ENCODE peak calls at places on chromosomes 6 and 20, in nine cellular contexts. J is astrocyte of the cerebellum; F is nephron progenitor cell; Y is fibroblast of pulmonary artery; T is mesothelial cell of epicardium; I is psoas muscle; O is GM23338; X is CD8-positive, alpha-beta T cell; L is GM20000. C is an unnamed sample.

GRCh38 chr20:63055575-63056235 is 48.9 kb upstream of the BHLHE23 start:
- DNase-seq in J (no peak), F (no peak), Y (no peak), T (no peak), I (peak), O (no peak), X (no peak), L (no peak), C (no peak)

GRCh38 chr6:709471-710056 is 16.6 kb upstream of the EXOC2 start:
- DNase-seq in J (no peak), F (no peak), Y (no peak), T (no peak), I (no peak), O (no peak), X (no peak), L (no peak), C (no peak)

GRCh38 chr6:4717856-4718255 is 58.3 kb upstream of the CDYL start:
- DNase-seq in J (no peak), F (no peak), Y (no peak), T (no peak), I (no peak), O (no peak), X (no peak), L (no peak), C (no peak)

GRCh38 chr6:164720-165119 is 127.6 kb upstream of the DUSP22 start:
- DNase-seq in J (no peak), F (no peak), Y (no peak), T (no peak), I (no peak), O (no peak), X (no peak), L (no peak), C (no peak)

GRCh38 chr6:168158280-168158979 is 79.4 kb upstream of the FRMD1 start:
- DNase-seq in J (no peak), F (no peak), Y (no peak), T (no peak), I (no peak), O (no peak), X (no peak), L (no peak), C (no peak)

GRCh38 chr6:127918506-127919427 is 17.9 kb upstream of the THEMIS start:
- DNase-seq in J (no peak), F (no peak), Y (no peak), T (no peak), I (no peak), O (no peak), X (no peak), L (no peak), C (no peak)

GRCh38 chr6:111342913-111343312 is 140.1 kb downstream of the REV3L start:
- DNase-seq in J (no peak), F (no peak), Y (peak), T (no peak), I (no peak), O (no peak), X (no peak), L (no peak), C (peak)

GRCh38 chr20:18019068-18019467 is 38.6 kb downstream of the OVOL2 start:
- DNase-seq in J (no peak), F (no peak), Y (peak), T (no peak), I (no peak), O (peak), X (no peak), L (peak), C (peak)

GRCh38 chr6:47096233-47096887 is 54.2 kb upstream of the ADGRF1 start:
- DNase-seq in J (no peak), F (no peak), Y (no peak), T (no peak), I (no peak), O (no peak), X (no peak), L (no peak), C (no peak)

GRCh38 chr6:10413850-10414765 is 766 bp downstream of the TFAP2A start:
- DNase-seq in J (no peak), F (peak), Y (peak), T (no peak), I (no peak), O (peak), X (no peak), L (no peak), C (peak)

GRCh38 chr20:61953037-61953788 is 112.5 kb downstream of the TAF4 start:
- DNase-seq in J (no peak), F (no peak), Y (no peak), T (no peak), I (no peak), O (no peak), X (no peak), L (no peak), C (no peak)

GRCh38 chr20:46222521-46223007 is 85.7 kb downstream of the CDH22 start:
- DNase-seq in J (no peak), F (no peak), Y (no peak), T (no peak), I (peak), O (peak), X (no peak), L (no peak), C (no peak)

GRCh38 chr6:55578537-55579363 is at the start of gene HMGCLL1:
- DNase-seq in J (no peak), F (peak), Y (no peak), T (peak), I (peak), O (peak), X (no peak), L (peak), C (peak)

GRCh38 chr6:167919349-167919748 is 78.1 kb upstream of the KIF25 start:
- DNase-seq in J (no peak), F (no peak), Y (no peak), T (no peak), I (no peak), O (no peak), X (no peak), L (no peak), C (no peak)

GRCh38 chr6:131036616-131037015 is 26.4 kb downstream of the EPB41L2 start:
- DNase-seq in J (no peak), F (no peak), Y (no peak), T (no peak), I (no peak), O (no peak), X (no peak), L (no peak), C (no peak)

GRCh38 chr6:89313006-89313405 is 2.1 kb downstream of the GABRR2 start:
- DNase-seq in J (peak), F (no peak), Y (peak), T (no peak), I (no peak), O (peak), X (no peak), L (no peak), C (peak)

GRCh38 chr6:150018846-150019580 is 6.3 kb downstream of the RAET1L start:
- DNase-seq in J (no peak), F (no peak), Y (no peak), T (no peak), I (no peak), O (no peak), X (no peak), L (no peak), C (no peak)

GRCh38 chr20:2932497-2932896 is 59.2 kb downstream of the PTPRA start:
- DNase-seq in J (no peak), F (no peak), Y (no peak), T (no peak), I (no peak), O (no peak), X (no peak), L (no peak), C (no peak)

GRCh38 chr6:36912583-36912982 is 26.8 kb downstream of the C6orf89 start:
- DNase-seq in J (peak), F (no peak), Y (peak), T (no peak), I (no peak), O (no peak), X (peak), L (peak), C (peak)
- TF ChIP-seq CTCF in J (no peak), F (no peak), Y (no peak), T (no peak), I (no peak), O (no peak), X (no peak), L (no peak), C (no peak)

GRCh38 chr20:48826883-48827771 is 672 bp downstream of the PREX1 start:
- DNase-seq in J (no peak), F (peak), Y (no peak), T (peak), I (peak), O (peak), X (peak), L (peak), C (no peak)
- TF ChIP-seq CTCF in J (no peak), F (no peak), Y (no peak), T (no peak), I (no peak), O (no peak), X (no peak), L (no peak), C (no peak)

GRCh38 chr6:63066053-63066704 is 145.1 kb upstream of the FKBP1C start:
- DNase-seq in J (no peak), F (no peak), Y (no peak), T (no peak), I (no peak), O (peak), X (no peak), L (peak), C (peak)
- TF ChIP-seq CTCF in J (no peak), F (peak), Y (no peak), T (peak), I (no peak), O (peak), X (no peak), L (no peak), C (peak)

GRCh38 chr20:4322499-4322898 is 307.1 kb upstream of the RNF24 start:
- DNase-seq in J (no peak), F (no peak), Y (no peak), T (no peak), I (no peak), O (no peak), X (no peak), L (no peak), C (no peak)
- TF ChIP-seq CTCF in J (no peak), F (no peak), Y (no peak), T (no peak), I (no peak), O (no peak), X (no peak), L (no peak), C (no peak)

DNA sequence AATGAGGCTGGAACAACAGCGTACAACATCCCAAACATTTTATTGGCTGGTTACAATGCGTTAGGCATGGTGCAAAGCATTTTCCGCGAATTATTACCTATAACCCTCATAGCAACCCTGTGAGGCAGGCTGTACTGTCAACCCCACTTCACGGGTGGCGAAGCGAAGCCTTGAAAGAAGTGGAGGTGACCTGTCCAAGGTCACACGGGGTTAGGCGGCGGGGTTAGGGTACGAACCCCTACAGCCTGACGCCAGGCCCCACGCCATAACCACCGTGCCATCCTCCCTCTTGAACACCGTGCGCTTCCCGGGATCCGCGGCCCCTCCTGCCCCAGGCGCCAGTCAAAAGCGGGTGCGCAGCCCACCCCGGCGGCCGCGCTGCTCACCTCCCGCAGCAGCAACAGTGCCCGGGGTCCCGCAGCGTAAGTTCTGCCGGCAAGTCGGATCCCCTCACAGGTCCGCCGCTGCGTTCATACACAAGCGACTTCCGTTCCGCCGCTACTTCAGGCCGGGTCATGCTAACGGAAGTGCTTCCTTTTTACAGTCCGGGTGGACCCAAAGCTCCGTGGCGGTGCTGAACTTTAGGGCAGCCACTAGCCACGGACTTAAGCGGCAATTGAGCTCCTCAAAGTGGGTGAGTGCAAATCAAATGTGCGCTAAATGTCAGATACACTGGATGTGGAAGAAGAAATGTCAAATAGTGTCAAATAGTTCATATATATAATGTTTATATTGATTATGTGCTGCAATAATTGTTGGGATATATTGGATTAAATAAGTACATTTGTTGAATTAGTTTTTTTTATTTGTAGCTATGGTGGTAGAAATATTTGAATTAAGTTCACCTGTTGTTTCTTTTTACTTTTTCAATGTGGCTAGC is at the start of gene CDK5RAP1:
- DNase-seq in J (peak), F (peak), Y (peak), T (peak), I (peak), O (peak), X (peak), L (peak), C (peak)
- TF ChIP-seq CTCF in J (no peak), F (no peak), Y (no peak), T (no peak), I (no peak), O (peak), X (no peak), L (no peak), C (no peak)

DNA sequence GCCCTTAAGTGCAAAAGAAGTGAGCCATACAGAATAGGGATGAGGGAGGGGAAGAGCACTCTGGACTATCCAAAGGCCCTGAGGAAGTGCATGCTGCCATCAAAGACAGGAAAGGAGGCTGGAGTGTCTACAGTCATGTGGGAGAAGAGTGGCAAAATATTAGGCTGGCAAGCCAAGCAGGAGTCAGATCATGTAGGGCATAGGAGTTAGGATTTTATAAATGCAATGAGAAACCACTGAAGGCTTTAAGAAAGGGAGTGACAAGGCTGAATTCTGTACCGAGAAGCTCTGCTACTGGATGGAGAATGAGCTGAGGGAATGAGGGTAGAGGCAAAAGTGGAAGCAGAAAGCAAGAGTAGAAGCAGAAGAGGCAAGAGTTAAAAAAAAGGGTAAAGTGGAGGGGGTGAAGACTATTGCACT is 2.3 kb downstream of the ZSCAN31 start:
- DNase-seq in J (no peak), F (no peak), Y (no peak), T (no peak), I (no peak), O (no peak), X (no peak), L (no peak), C (no peak)
- TF ChIP-seq CTCF in J (no peak), F (no peak), Y (no peak), T (no peak), I (no peak), O (no peak), X (no peak), L (no peak), C (no peak)

DNA sequence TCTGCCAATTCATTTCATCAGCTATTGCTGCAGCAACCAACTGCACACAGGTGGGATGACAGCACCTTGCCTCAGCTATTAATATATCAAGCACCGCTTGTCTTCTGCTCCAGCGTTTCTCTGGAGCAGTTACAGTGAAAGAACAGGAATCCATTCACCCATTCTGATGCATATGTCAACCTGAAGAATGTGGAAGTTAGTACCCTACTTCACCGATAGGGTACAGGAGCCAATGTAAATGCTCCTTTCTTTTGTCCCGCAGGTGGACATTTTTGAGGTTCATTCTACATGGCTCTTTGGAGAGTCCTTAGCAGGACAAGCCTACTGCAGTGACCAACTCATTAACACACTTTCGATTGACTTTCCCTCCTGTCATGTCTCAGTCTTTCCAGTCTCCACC is 139.9 kb upstream of the PRND start:
- DNase-seq in J (no peak), F (no peak), Y (no peak), T (no peak), I (no peak), O (peak), X (no peak), L (no peak), C (no peak)
- TF ChIP-seq CTCF in J (no peak), F (peak), Y (no peak), T (peak), I (no peak), O (peak), X (no peak), L (no peak), C (no peak)

DNA sequence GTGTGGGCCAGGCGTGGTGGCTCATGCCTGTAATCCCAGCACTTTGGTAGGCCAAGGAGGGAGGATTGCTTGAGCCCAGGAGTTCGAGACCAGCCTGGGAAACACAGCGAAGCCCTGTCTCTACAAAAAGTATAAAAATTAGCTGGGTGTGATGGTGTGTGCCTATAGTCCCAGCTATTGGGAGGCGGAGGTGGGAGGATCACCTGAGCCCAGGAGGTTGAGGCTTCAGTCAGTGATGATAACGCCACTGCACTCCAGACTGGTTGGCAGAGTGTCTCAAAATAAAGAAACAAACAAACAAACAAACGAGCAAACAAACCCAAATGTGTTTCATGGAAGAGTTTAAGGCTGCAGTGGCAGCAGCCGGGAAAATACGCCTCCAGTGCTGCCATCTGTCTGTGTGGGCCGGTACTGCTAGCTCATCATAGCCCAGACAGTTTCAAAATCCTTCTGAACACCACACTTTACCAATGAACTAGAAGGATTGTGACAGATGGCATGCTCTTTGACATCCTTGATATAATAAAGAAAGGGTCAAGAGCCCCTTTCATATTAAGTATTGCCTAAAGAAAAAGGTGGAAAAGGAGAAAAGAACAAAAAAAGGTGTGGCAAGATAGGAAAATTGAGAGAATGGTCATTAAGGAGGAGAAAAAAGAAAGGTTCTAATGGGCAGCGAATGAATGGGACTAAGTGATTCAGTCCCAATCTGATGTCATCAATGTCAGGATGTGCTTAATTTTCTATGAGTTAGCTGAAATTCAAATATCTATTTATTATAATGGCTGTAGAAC is 298.6 kb downstream of the SYNE1 start:
- DNase-seq in J (no peak), F (peak), Y (peak), T (no peak), I (peak), O (peak), X (peak), L (peak), C (peak)
- TF ChIP-seq CTCF in J (peak), F (peak), Y (peak), T (peak), I (peak), O (peak), X (peak), L (peak), C (peak)

GRCh38 chr6:50836231-50836630 is 17.6 kb downstream of the TFAP2B start:
- DNase-seq in J (no peak), F (peak), Y (no peak), T (no peak), I (no peak), O (no peak), X (no peak), L (no peak), C (no peak)
- TF ChIP-seq CTCF in J (no peak), F (no peak), Y (no peak), T (no peak), I (no peak), O (no peak), X (no peak), L (no peak), C (no peak)

DNA sequence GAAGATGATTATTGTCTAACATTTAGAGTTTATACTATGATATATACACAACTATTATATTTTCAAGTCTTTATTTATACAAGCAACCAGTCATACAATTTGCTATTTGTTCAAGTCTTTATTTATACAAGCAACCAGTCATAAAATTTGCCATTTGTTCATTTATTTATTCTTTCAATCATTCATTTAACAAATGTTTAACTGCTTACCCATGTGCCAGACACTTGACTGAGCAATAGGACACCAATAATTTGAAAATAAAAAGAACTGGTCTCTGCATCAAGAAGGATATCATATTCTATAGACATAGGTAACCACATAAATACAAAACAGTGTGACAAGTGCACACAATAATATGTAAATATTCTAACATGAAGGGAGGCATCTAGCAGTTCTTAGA is 20.3 kb downstream of the GRIK2 start:
- DNase-seq in J (no peak), F (no peak), Y (no peak), T (no peak), I (no peak), O (no peak), X (no peak), L (no peak), C (no peak)
- TF ChIP-seq CTCF in J (no peak), F (no peak), Y (no peak), T (no peak), I (no peak), O (no peak), X (no peak), L (no peak), C (no peak)

C was measured in MCF 10A.